ENCODE peak calls at places on chromosomes 5 and 9, in eight cellular contexts. Y is upper lobe of right lung, Z is right lobe of liver, I is sigmoid colon, V is transverse colon, N is hepatocyte, D is Peyer's patch, J is left lung. M is an unnamed sample. For H3K4me1, the result is how much of the 10 kb centered on the place peaks cover.

GRCh38 chr5:93164690-93165089 is 416.3 kb downstream of the NR2F1-AS1 start:
- DNase-seq in V (peak), Y (no peak), J (no peak), D (no peak), I (no peak), Z (no peak), N (no peak), M (no peak)

GRCh38 chr5:65102501-65102825 is 333.7 kb downstream of the CWC27 start:
- DNase-seq in Z (no peak), V (no peak), I (no peak), D (no peak), Y (no peak), J (no peak), N (no peak), M (no peak)

GRCh38 chr9:124110307-124110915 is 98.8 kb downstream of the LHX2 start:
- DNase-seq in I (no peak), V (peak), J (peak), Y (peak), N (peak), D (no peak), Z (no peak), M (peak)

GRCh38 chr5:84696651-84697050 is 312.0 kb upstream of the EDIL3 start:
- DNase-seq in Y (no peak), N (no peak), J (no peak), I (peak), Z (no peak), D (no peak), V (no peak), M (no peak)

GRCh38 chr5:14469485-14470377 is 111.9 kb upstream of the OTULINL start:
- DNase-seq in N (no peak), I (no peak), J (no peak), D (no peak), Z (no peak), V (no peak), Y (no peak), M (no peak)

GRCh38 chr5:133731951-133732350 is 119.6 kb upstream of the FSTL4 start:
- DNase-seq in D (no peak), I (peak), V (no peak), Y (no peak), N (no peak), J (no peak), Z (no peak), M (no peak)

GRCh38 chr9:16728128-16728505 is 142.4 kb downstream of the BNC2 start:
- DNase-seq in Z (no peak), N (no peak), D (no peak), I (no peak), J (no peak), Y (no peak), V (no peak), M (no peak)

GRCh38 chr5:78830647-78831046 is 154.5 kb downstream of the ARSB start:
- DNase-seq in N (no peak), D (no peak), J (no peak), V (no peak), I (no peak), Y (no peak), Z (no peak), M (no peak)

GRCh38 chr5:31990296-31990695 is 183.8 kb downstream of the GOLPH3 start:
- DNase-seq in D (no peak), N (no peak), J (no peak), Y (no peak), Z (no peak), V (no peak), I (no peak), M (no peak)

GRCh38 chr5:138536665-138537315 is 6.2 kb downstream of the ETF1 start:
- DNase-seq in Y (no peak), I (no peak), D (no peak), N (peak), J (no peak), V (no peak), Z (no peak), M (no peak)

GRCh38 chr9:126411225-126411947 is 84.8 kb downstream of the MVB12B start:
- DNase-seq in V (no peak), Z (no peak), N (no peak), Y (no peak), I (no peak), D (no peak), J (no peak), M (no peak)

GRCh38 chr5:43066799-43067741 is 27.0 kb upstream of the ANXA2R start:
- DNase-seq in Y (peak), I (peak), V (peak), Z (peak), D (peak), J (peak), N (peak), M (peak)

GRCh38 chr5:97046270-97046982 is 96.0 kb downstream of the LIX1 start:
- DNase-seq in V (no peak), Y (no peak), Z (no peak), N (no peak), J (no peak), D (no peak), I (no peak), M (no peak)

GRCh38 chr5:157613385-157614245 is 38.0 kb upstream of the ADAM19 start:
- DNase-seq in J (no peak), I (no peak), N (no peak), Y (no peak), D (no peak), Z (no peak), V (no peak), M (no peak)

GRCh38 chr5:43063731-43064171 is 23.6 kb upstream of the ANXA2R start:
- DNase-seq in D (no peak), Z (peak), N (peak), Y (no peak), V (no peak), I (no peak), J (peak), M (no peak)

GRCh38 chr9:79104216-79104615 is 467.5 kb upstream of the TLE4 start:
- DNase-seq in Y (no peak), V (no peak), D (no peak), J (no peak), N (no peak), I (no peak), Z (no peak), M (no peak)

GRCh38 chr9:3962467-3962866 is 337.4 kb downstream of the GLIS3 start:
- DNase-seq in N (peak), D (no peak), V (no peak), Z (no peak), Y (no peak), J (no peak), I (no peak), M (no peak)

GRCh38 chr5:141835928-141836667 is 42.1 kb downstream of the PCDH1 start:
- DNase-seq in I (no peak), Y (no peak), Z (no peak), J (no peak), N (no peak), V (no peak), D (no peak), M (no peak)

GRCh38 chr5:181223729-181224389 is 778 bp downstream of the TRIM41 start:
- DNase-seq in Y (peak), D (no peak), V (no peak), N (peak), J (peak), Z (no peak), I (peak), M (no peak)

GRCh38 chr9:95740217-95741004 is 135.1 kb upstream of the ERCC6L2 start:
- DNase-seq in I (no peak), J (no peak), Z (no peak), N (no peak), Y (no peak), V (no peak), D (no peak), M (no peak)

GRCh38 chr5:171424726-171425125 is 5.3 kb downstream of the FGF18 start:
- DNase-seq in J (no peak), Y (no peak), V (no peak), D (no peak), N (no peak), I (no peak), Z (no peak), M (no peak)

GRCh38 chr9:5879419-5880181 is 11.1 kb upstream of the MLANA start:
- DNase-seq in N (peak), Z (no peak), I (no peak), J (no peak), D (no peak), Y (no peak), V (no peak), M (no peak)

GRCh38 chr5:133977161-133977787 is 8.8 kb upstream of the C5orf15 start:
- DNase-seq in J (peak), V (no peak), I (no peak), N (no peak), Z (no peak), Y (no peak), D (no peak), M (no peak)

GRCh38 chr5:107673368-107674136 is 2.8 kb upstream of the EFNA5 start:
- DNase-seq in J (peak), N (peak), Y (peak), D (peak), V (peak), Z (peak), I (peak), M (peak)

DNA sequence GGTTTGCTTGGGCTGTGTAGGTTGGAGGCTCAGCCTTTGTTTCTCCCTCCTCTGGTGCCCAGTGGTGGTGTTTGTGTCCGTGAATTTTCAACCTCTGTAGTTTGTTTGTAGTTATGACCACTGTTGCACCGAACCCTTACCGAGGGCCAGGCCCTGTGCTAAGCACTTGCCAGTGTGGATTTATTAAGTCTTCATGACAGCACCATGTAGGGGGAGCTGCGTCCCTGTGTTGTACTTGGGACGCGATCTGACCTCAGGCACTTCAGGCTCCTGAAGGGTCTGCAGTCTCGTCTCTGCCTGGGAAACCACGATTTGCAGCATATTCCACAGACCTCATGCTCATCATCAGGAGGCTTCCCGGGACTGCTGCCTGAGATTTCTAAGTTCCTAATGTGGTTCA is 12.8 kb downstream of the TENT4A start:
- DNase-seq in I (no peak), D (no peak), Y (no peak), V (no peak), J (no peak), Z (no peak), N (no peak), M (no peak)
- H3K4me1 ChIP-seq in I (half or more), D (under half), Y (half or more), V (under half), J (half or more), Z (under half), N (under half), M (under half)

GRCh38 chr5:16933337-16933736 is 2.8 kb downstream of the MYO10 start:
- DNase-seq in Z (no peak), D (no peak), J (no peak), Y (no peak), I (no peak), N (no peak), V (no peak), M (no peak)
- H3K4me3 ChIP-seq in Z (peak), D (no peak), J (no peak), Y (peak), I (no peak), N (peak), V (peak), M (no peak)

GRCh38 chr5:164475339-164475977 is 970.0 kb downstream of the MAT2B start:
- DNase-seq in J (no peak), Z (no peak), N (peak), I (no peak), V (no peak), Y (no peak), D (no peak), M (no peak)
- TF ChIP-seq CTCF in J (peak), Z (peak), N (peak), I (peak), V (peak), Y (peak), D (peak), M (no peak)

GRCh38 chr5:58021476-58021875 is 438.4 kb downstream of the PLK2 start:
- DNase-seq in D (no peak), I (no peak), J (no peak), V (no peak), Z (no peak), Y (no peak), N (no peak), M (no peak)
- H3K4me1 ChIP-seq in D (under half), I (under half), J (under half), V (under half), Z (under half), Y (under half), N (under half), M (under half)

DNA sequence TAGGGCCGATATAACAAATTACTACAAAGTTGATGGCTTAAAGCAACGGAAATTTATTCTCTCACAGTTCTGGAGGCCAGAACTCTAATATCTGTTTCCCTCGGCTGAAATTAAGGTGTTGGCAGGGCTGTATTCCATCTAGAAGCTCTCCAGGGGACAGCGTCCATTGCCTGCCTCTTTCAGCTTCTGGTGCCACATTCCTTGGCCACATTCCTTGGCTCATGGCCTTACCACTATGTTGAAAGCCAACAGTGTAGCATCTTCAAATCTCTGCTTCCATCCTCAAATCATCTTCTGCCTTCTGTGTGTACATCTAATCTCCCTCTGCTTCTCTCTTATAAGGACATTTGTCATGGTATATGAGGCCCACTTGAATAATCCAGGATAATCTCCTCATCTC is 17.2 kb downstream of the FGF10 start:
- DNase-seq in I (no peak), V (no peak), N (no peak), Z (no peak), J (no peak), D (no peak), Y (no peak), M (no peak)
- H3K4me3 ChIP-seq in I (no peak), V (no peak), N (no peak), Z (no peak), J (no peak), D (no peak), Y (no peak), M (no peak)

DNA sequence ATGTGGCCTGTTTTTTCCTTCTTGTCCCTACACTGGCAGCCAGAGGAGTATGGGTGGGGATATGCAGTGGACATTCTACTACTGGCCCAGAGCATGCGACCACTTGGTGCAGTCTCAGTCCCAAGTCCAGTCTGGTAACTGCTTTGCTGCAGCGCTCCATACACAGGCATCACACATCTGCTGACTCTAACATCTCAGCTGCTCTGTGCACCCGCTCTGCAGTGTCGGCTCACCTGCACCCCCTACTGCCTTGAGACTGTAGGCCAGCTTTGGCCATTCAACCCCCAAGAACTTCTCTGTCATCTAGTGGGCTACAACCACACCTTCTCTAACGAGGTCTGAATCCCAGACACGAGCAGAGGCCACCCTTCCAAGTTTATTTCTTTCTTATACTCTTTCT is 46.4 kb upstream of the SLCO6A1 start:
- DNase-seq in N (peak), Y (no peak), J (no peak), D (no peak), Z (peak), V (no peak), I (no peak), M (no peak)
- TF ChIP-seq CTCF in N (peak), Y (no peak), J (no peak), D (no peak), Z (peak), V (no peak), I (no peak), M (no peak)

DNA sequence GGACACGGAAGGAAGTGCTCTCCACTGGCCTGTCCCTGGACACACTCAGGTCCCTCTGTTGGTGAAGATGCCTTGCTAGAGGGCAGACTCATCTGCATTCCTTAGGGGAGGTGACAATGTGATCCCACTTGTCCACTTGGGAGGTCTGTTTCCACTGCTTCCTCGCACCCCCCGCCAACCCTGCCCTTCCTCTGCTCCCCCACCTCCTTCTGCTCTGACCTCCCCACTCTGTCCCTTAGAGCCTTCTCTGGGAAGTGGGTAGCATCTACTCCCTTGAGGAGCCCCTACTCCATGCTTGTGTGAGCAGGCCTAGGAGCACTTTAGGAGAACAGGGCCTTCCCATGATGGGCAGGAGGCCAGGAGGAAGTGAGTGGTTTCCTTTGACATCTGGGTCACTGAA is 633.8 kb downstream of the IRX1 start:
- DNase-seq in D (no peak), Z (no peak), V (no peak), N (no peak), I (no peak), Y (no peak), J (no peak), M (no peak)
- H3K4me1 ChIP-seq in D (under half), Z (under half), V (under half), N (under half), I (under half), Y (under half), J (under half), M (under half)

GRCh38 chr9:19124430-19124793 is 2.9 kb downstream of the PLIN2 start:
- DNase-seq in Y (no peak), N (no peak), V (no peak), Z (no peak), D (no peak), I (no peak), J (no peak), M (no peak)
- H3K4me3 ChIP-seq in Y (peak), N (peak), V (peak), Z (peak), D (no peak), I (no peak), J (no peak), M (no peak)